ENCODE peak calls at places on chromosomes 13 and 19, in seven cellular contexts. C, D, L, S, T, Z and V are unnamed samples.

GRCh38 chr13:25901460-25902376 is 150.1 kb downstream of the SHISA2 start:
- DNase-seq in C (no peak), D (peak), L (peak), S (no peak), T (peak), Z (peak), V (peak)

GRCh38 chr13:22103628-22104027 is 432.8 kb downstream of the FGF9 start:
- DNase-seq in C (no peak), D (no peak), L (no peak), S (no peak), T (no peak), Z (no peak), V (no peak)

GRCh38 chr13:110593430-110594130 is 21.8 kb upstream of the NAXD start:
- DNase-seq in C (no peak), D (peak), L (peak), S (no peak), T (peak), Z (peak), V (peak)

GRCh38 chr13:65456150-65456912 is 1773.8 kb downstream of the PCDH9 start:
- DNase-seq in C (no peak), D (peak), L (no peak), S (no peak), T (no peak), Z (no peak), V (no peak)

GRCh38 chr13:107211073-107211472 is 643.1 kb upstream of the ARGLU1 start:
- DNase-seq in C (peak), D (peak), L (peak), S (peak), T (peak), Z (peak), V (peak)

GRCh38 chr13:110391273-110391672 is 84.2 kb downstream of the COL4A2 start:
- DNase-seq in C (no peak), D (no peak), L (no peak), S (no peak), T (no peak), Z (peak), V (no peak)

GRCh38 chr19:47819841-47820244 is 1.9 kb upstream of the CRX start:
- DNase-seq in C (no peak), D (no peak), L (no peak), S (no peak), T (no peak), Z (no peak), V (no peak)

GRCh38 chr13:113041293-113041690 is 64.3 kb upstream of the F7 start:
- DNase-seq in C (no peak), D (no peak), L (no peak), S (no peak), T (no peak), Z (no peak), V (no peak)

GRCh38 chr13:50257646-50258045 is 242.4 kb downstream of the KCNRG start:
- DNase-seq in C (no peak), D (no peak), L (no peak), S (no peak), T (no peak), Z (no peak), V (peak)

GRCh38 chr13:48235100-48235813 is 2.3 kb downstream of the ITM2B start:
- DNase-seq in C (no peak), D (peak), L (no peak), S (no peak), T (peak), Z (peak), V (no peak)

DNA sequence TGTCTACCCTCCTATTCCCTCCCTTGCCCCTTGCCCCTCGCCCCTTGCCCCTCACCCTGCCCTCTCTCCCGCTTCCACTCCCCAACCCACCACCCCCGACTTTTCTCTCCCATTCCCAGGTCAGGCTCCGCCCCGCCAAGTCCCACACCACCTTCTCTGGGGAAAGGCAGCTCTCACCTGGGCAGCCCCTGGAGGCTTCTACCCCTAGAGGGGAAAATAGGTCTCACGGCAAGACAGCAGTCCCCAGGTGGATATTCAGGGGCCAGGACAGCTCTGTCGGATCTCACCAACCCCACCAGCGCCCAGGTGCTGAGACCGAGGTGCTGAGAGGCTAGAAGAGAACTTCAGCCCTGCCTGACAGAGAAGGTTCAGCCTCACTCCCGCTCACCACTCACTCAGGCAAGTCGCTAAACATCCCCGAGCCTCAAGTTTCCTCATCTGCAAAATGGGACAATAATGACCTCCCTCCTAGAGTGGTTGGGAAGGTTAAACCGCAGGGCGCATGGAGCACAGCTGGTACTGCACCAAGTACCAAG is 1.4 kb upstream of the ERFL start:
- DNase-seq in C (no peak), D (no peak), L (no peak), S (no peak), T (no peak), Z (no peak), V (no peak)
- H3K4me3 ChIP-seq in C (no peak), D (no peak), L (no peak), S (no peak), T (no peak), Z (no peak), V (no peak)

DNA sequence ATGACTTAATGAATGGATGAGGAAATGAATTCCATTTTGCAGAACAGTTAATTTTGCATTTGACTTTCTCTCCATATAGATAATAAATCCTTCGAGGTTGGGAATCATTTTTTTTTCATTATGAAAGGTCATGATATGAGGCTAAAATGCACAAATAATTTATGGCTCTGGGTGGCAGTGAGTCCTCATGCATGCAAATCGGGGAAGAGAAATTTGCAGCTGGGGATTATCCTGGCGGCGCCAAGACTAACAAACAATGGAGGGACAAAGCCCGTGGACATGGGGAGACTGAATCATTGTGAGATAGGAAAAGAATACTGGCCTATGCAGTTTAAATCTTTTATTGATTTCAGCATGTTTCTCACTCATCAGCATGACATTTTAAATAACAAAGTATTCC is 102.2 kb downstream of the ERCC5 start:
- DNase-seq in C (no peak), D (peak), L (no peak), S (no peak), T (no peak), Z (peak), V (no peak)
- H3K4me3 ChIP-seq in C (no peak), D (no peak), L (no peak), S (no peak), T (no peak), Z (no peak), V (no peak)

GRCh38 chr19:6273701-6274601 is 5.8 kb downstream of the MLLT1 start:
- DNase-seq in C (no peak), D (peak), L (peak), S (peak), T (no peak), Z (peak), V (no peak)
- H3K4me3 ChIP-seq in C (peak), D (peak), L (no peak), S (peak), T (no peak), Z (peak), V (no peak)

DNA sequence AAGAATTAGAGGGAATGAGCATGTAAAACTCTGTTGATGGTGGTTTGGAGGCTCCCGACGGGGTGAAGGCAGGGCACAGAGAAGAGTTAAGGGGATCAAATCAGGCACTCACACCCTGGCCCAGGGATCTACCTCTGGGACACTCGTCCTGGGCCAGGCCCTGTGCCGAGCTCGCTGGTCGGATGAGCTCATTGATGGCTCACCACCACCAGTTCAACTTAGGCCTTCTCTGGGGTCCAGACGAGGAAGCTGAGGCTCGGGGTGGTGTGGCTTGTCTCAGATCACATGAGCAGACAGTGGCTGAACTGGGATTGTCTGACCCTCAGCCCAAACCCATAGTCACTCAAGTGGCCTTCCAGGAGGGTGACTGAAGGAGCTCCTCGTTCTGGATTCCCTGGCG is 1.6 kb downstream of the NACC1 start:
- DNase-seq in C (no peak), D (no peak), L (no peak), S (no peak), T (no peak), Z (no peak), V (no peak)
- H3K4me3 ChIP-seq in C (peak), D (peak), L (peak), S (no peak), T (peak), Z (peak), V (peak)

DNA sequence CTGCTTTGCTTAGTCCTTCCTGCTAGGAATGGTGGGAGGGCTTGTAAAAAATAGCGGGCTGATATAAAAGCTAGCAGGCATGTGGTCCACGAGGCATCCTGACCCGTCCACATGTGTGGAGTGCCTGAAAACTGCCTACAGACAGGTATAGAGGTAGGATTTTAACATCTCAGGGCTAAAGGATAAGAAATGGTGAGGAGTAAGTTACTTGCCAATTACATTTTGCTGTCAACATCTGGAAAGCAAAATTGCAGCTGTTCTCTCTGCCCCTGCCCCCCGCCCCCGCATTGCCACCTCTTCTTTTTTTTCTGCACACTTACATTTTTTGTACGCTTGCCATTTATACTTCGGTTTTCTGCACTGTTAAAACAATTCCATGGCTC is 21.0 kb downstream of the NFIX start:
- DNase-seq in C (no peak), D (no peak), L (no peak), S (no peak), T (no peak), Z (no peak), V (no peak)
- H3K4me3 ChIP-seq in C (no peak), D (no peak), L (no peak), S (no peak), T (no peak), Z (no peak), V (no peak)

GRCh38 chr19:5288347-5288739 is 52.3 kb downstream of the PTPRS start:
- DNase-seq in C (no peak), D (no peak), L (no peak), S (peak), T (no peak), Z (peak), V (no peak)

GRCh38 chr19:5290336-5291262 is 50.0 kb downstream of the PTPRS start:
- DNase-seq in C (no peak), D (no peak), L (no peak), S (no peak), T (no peak), Z (no peak), V (no peak)

GRCh38 chr19:5291588-5292193 is 48.9 kb downstream of the PTPRS start:
- DNase-seq in C (no peak), D (no peak), L (no peak), S (no peak), T (no peak), Z (no peak), V (no peak)

GRCh38 chr19:5287066-5287465 is 53.5 kb downstream of the PTPRS start:
- DNase-seq in C (no peak), D (no peak), L (no peak), S (no peak), T (no peak), Z (no peak), V (no peak)

DNA sequence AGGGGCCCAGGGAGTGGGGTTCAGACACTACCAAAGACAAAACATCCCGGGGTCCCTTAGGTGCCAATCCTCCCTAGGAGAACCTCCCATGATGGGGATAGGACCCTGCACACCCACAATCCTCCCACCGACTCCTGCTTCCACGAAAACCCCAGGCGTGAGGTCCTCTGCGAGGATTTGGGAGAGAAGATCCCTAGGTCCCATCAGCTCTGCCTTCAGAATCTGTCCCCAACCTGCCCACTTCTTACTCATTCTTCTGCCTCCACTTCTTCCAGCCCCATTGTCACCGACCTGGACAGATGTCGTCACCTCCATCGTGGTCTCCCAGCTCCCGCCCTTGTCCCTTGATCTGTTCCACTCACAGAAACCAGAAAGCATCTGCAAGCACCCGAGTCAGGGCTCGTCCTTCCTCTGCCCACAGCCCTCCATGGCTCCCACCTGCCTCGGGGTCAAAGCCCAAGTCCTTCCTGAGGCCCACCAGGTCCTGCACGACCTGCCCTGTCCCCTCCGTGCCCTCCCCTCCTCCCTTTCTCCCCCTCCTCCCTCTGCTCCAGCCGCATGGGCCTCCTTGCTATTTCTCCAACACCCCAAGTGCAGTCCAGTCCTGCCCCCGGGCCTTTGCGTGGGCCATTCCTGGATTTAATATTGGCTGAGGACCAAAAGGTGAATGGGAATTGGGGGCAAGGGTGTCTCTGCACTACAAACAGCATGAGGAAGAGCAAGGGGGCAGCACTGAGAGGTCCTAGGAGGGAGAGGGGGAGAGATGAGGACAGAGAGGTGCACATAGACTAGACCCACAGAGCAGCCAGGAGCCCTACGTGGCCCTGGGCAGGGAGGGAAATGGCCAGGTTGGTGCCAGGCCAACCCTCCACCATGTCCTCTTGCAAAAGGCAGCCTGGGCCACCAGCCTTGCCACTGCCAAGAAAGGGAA is 51.3 kb downstream of the PTPRS start:
- DNase-seq in C (no peak), D (no peak), L (no peak), S (no peak), T (no peak), Z (no peak), V (no peak)
- H3K4me3 ChIP-seq in C (no peak), D (no peak), L (no peak), S (no peak), T (no peak), Z (no peak), V (no peak)

GRCh38 chr19:17779281-17779930 is 15.5 kb upstream of the B3GNT3 start:
- DNase-seq in C (no peak), D (peak), L (no peak), S (no peak), T (no peak), Z (peak), V (no peak)
- H3K4me3 ChIP-seq in C (no peak), D (no peak), L (no peak), S (no peak), T (no peak), Z (no peak), V (no peak)